ENCODE peak calls at places on chromosome 10, in eight cellular contexts. V, H, I, M, F, R, S and N are unnamed samples.

GRCh38 chr10:88386204-88386877 is 196.8 kb downstream of the RNLS start:
- DNase-seq in V (no peak), H (no peak), I (no peak), M (no peak), F (peak), R (no peak), S (peak), N (no peak)

GRCh38 chr10:17237915-17238444 is 9.9 kb downstream of the VIM start:
- DNase-seq in V (peak), H (no peak), I (no peak), M (no peak), F (no peak), R (no peak), S (no peak), N (no peak)

GRCh38 chr10:31761156-31761555 is 167.5 kb downstream of the ARHGAP12 start:
- DNase-seq in V (no peak), H (no peak), I (no peak), M (no peak), F (no peak), R (no peak), S (no peak), N (no peak)

GRCh38 chr10:62046522-62047239 is 145.2 kb downstream of the ARID5B start:
- DNase-seq in V (peak), H (no peak), I (no peak), M (no peak), F (peak), R (no peak), S (peak), N (no peak)

GRCh38 chr10:58531084-58531695 is 18.5 kb downstream of the BICC1 start:
- DNase-seq in V (peak), H (no peak), I (peak), M (no peak), F (peak), R (peak), S (peak), N (peak)

GRCh38 chr10:5603091-5603847 is 63.1 kb downstream of the ASB13 start:
- DNase-seq in V (no peak), H (no peak), I (no peak), M (no peak), F (no peak), R (no peak), S (no peak), N (no peak)

GRCh38 chr10:71060636-71061426 is 151.5 kb upstream of the UNC5B start:
- DNase-seq in V (no peak), H (no peak), I (no peak), M (no peak), F (no peak), R (no peak), S (no peak), N (no peak)

GRCh38 chr10:55024718-55025117 is 223.7 kb upstream of the PCDH15 start:
- DNase-seq in V (no peak), H (no peak), I (peak), M (no peak), F (no peak), R (no peak), S (no peak), N (no peak)